ENCODE peak calls at places on chromosomes 3 and 15, in four cellular contexts. X, M, U and S are unnamed samples.
A peak's percentile ranks its signal among the peaks of the same experiment; 100 is the strongest.

GRCh38 chr15:34124656-34125055 is 22.8 kb downstream of the PGBD4 start:
- DNase-seq in U (no peak), M (no peak), X (no peak), S (no peak)

GRCh38 chr3:123723527-123724168 is 138.8 kb upstream of the HACD2 start:
- DNase-seq in M (peak; percentile 80), U (peak; percentile 50), X (peak; percentile 64), S (peak; percentile 86)

GRCh38 chr3:70856414-70857162 is 544.1 kb upstream of the MDFIC2 start:
- DNase-seq in U (no peak), M (no peak), X (no peak), S (no peak)

GRCh38 chr15:88727439-88727838 is 75.8 kb upstream of the ACAN start:
- DNase-seq in X (no peak), M (no peak), U (no peak), S (no peak)

GRCh38 chr15:97902140-97902780 is 58.2 kb upstream of the ARRDC4 start:
- DNase-seq in M (no peak), X (no peak), U (peak; percentile 57), S (no peak)

GRCh38 chr15:98909968-98910885 is 97.4 kb downstream of the PGPEP1L start:
- DNase-seq in M (no peak), U (no peak), X (no peak), S (no peak)

GRCh38 chr3:81758275-81758674 is 3.2 kb downstream of the GBE1 start:
- DNase-seq in U (peak; percentile 55), M (no peak), X (no peak), S (no peak)

GRCh38 chr3:173708191-173708590 is 310.6 kb downstream of the NLGN1 start:
- DNase-seq in U (no peak), X (no peak), M (no peak), S (no peak)

GRCh38 chr3:9036327-9037112 is 73.2 kb upstream of the RAD18 start:
- DNase-seq in M (no peak), U (peak; percentile 48), X (no peak), S (peak; percentile 93)

GRCh38 chr3:98553751-98554150 is 22.0 kb downstream of the GPR15 start:
- DNase-seq in X (no peak), M (no peak), U (no peak), S (no peak)

GRCh38 chr3:126827121-126827520 is 123.1 kb downstream of the CHCHD6 start:
- DNase-seq in X (no peak), M (no peak), U (peak; percentile 22), S (peak; percentile 62)

GRCh38 chr3:24357635-24358034 is 137.0 kb downstream of the THRB start:
- DNase-seq in M (no peak), U (no peak), X (no peak), S (no peak)

GRCh38 chr3:50516048-50516871 is 12.8 kb upstream of the CACNA2D2 start:
- DNase-seq in X (peak; percentile 49), M (peak; percentile 45), U (no peak), S (peak; percentile 24)

GRCh38 chr3:149489060-149489690 is 14.7 kb downstream of the TM4SF4 start:
- DNase-seq in M (peak; percentile 54), U (no peak), X (no peak), S (peak; percentile 43)

GRCh38 chr3:17643691-17644090 is 98.7 kb downstream of the TBC1D5 start:
- DNase-seq in X (no peak), M (no peak), U (no peak), S (no peak)

GRCh38 chr3:171459942-171460225 is 321 bp downstream of the TNIK start:
- DNase-seq in M (no peak), X (no peak), U (no peak), S (no peak)

GRCh38 chr15:80942266-80942665 is 47.4 kb downstream of the MESD start:
- DNase-seq in M (no peak), U (no peak), X (no peak), S (no peak)

GRCh38 chr15:66008920-66009572 is 139.8 kb downstream of the RAB11A start:
- DNase-seq in M (no peak), U (no peak), X (no peak), S (no peak)

GRCh38 chr3:192422321-192422997 is 304.9 kb downstream of the FGF12 start:
- DNase-seq in M (no peak), U (no peak), X (no peak), S (no peak)

GRCh38 chr3:154214320-154214719 is 93.1 kb downstream of the ARHGEF26 start:
- DNase-seq in U (no peak), X (no peak), M (no peak), S (no peak)

GRCh38 chr15:42725331-42725903 is 11.5 kb downstream of the CDAN1 start:
- DNase-seq in X (no peak), U (no peak), M (no peak), S (no peak)

GRCh38 chr3:152322756-152323155 is 54.0 kb downstream of the MBNL1 start:
- DNase-seq in X (no peak), M (no peak), U (no peak), S (no peak)

GRCh38 chr3:159782724-159783421 is 205.8 kb upstream of the IL12A start:
- DNase-seq in X (no peak), M (no peak), U (no peak), S (no peak)

GRCh38 chr3:60190073-60190472 is 1061.2 kb downstream of the FHIT start:
- DNase-seq in U (no peak), M (no peak), X (no peak), S (no peak)

GRCh38 chr15:57321485-57321884 is 54.8 kb upstream of the CGNL1 start:
- DNase-seq in U (no peak), X (no peak), M (no peak), S (no peak)

GRCh38 chr3:123124936-123125335 is 58.1 kb downstream of the PDIA5 start:
- DNase-seq in U (no peak), M (no peak), X (no peak), S (no peak)

GRCh38 chr3:125032100-125032643 is 23.6 kb downstream of the HEG1 start:
- DNase-seq in M (no peak), U (no peak), X (no peak), S (peak; percentile 67)

GRCh38 chr3:64987731-64988130 is 299.9 kb upstream of the ADAMTS9 start:
- DNase-seq in X (no peak), U (no peak), M (no peak), S (no peak)

GRCh38 chr15:64979252-64979710 is 10.4 kb downstream of the SPG21 start:
- DNase-seq in X (no peak), M (no peak), U (no peak), S (no peak)

GRCh38 chr15:36498922-36499321 is 80.5 kb upstream of the CDIN1 start:
- DNase-seq in M (no peak), U (no peak), X (no peak), S (no peak)

GRCh38 chr15:96135166-96136093 is 195.1 kb upstream of the NR2F2 start:
- DNase-seq in X (no peak), M (no peak), U (no peak), S (no peak)

GRCh38 chr3:21665444-21665843 is 85.6 kb downstream of the ZNF385D start:
- DNase-seq in U (no peak), M (no peak), X (no peak), S (no peak)

GRCh38 chr3:129123314-129124060 is 1.9 kb upstream of the RAB43 start:
- DNase-seq in X (no peak), M (no peak), U (no peak), S (no peak)

GRCh38 chr3:13281657-13282527 is 138.2 kb downstream of the NUP210 start:
- DNase-seq in M (no peak), X (no peak), U (no peak), S (peak; percentile 20)

GRCh38 chr3:108008106-108008505 is 82.7 kb downstream of the CD47 start:
- DNase-seq in M (no peak), U (no peak), X (no peak), S (no peak)

GRCh38 chr15:91140561-91140960 is 40.5 kb downstream of the SV2B start:
- DNase-seq in U (no peak), X (no peak), M (no peak), S (no peak)

GRCh38 chr3:153809097-153809496 is 312.1 kb upstream of the ARHGEF26 start:
- DNase-seq in M (no peak), X (no peak), U (no peak), S (no peak)

GRCh38 chr15:101027273-101027901 is 108.2 kb downstream of the LRRK1 start:
- DNase-seq in U (no peak), M (no peak), X (no peak), S (no peak)

GRCh38 chr3:37475435-37475834 is 301.1 kb upstream of the LRRFIP2 start:
- DNase-seq in U (no peak), X (no peak), M (no peak), S (no peak)